ENCODE peak calls at places on chromosomes 3 and 15, in nine cellular contexts. B, I, G, T, N, K, Q, D and F are unnamed samples.

GRCh38 chr3:15903776-15904720 is 106.3 kb upstream of the ANKRD28 start:
- DNase-seq in B (no peak), I (no peak), G (no peak), T (no peak), N (no peak), K (no peak), Q (no peak), D (no peak), F (no peak)

GRCh38 chr3:52193059-52193458 is 4.9 kb upstream of the ALAS1 start:
- DNase-seq in B (no peak), I (no peak), G (no peak), T (no peak), N (peak; percentile 29), K (no peak), Q (no peak), D (no peak), F (peak; percentile 83)

GRCh38 chr15:78740904-78741274 is 70.4 kb downstream of the ADAMTS7 start:
- DNase-seq in B (no peak), I (no peak), G (no peak), T (no peak), N (no peak), K (no peak), Q (no peak), D (no peak), F (no peak)

GRCh38 chr3:36486009-36486408 is 105.7 kb downstream of the STAC start:
- DNase-seq in B (no peak), I (no peak), G (no peak), T (no peak), N (no peak), K (no peak), Q (no peak), D (no peak), F (no peak)

GRCh38 chr15:52642386-52643361 is 36.5 kb downstream of the ATOSA start:
- DNase-seq in B (no peak), I (no peak), G (peak; percentile 92), T (no peak), N (peak; percentile 81), K (no peak), Q (no peak), D (no peak), F (peak; percentile 72)

GRCh38 chr3:139928708-139929505 is 6.1 kb upstream of the CLSTN2 start:
- DNase-seq in B (no peak), I (no peak), G (peak; percentile 64), T (no peak), N (no peak), K (no peak), Q (no peak), D (no peak), F (peak; percentile 71)

GRCh38 chr3:146250449-146251382 is at the start of gene PLSCR4:
- DNase-seq in B (peak; percentile 16), I (peak; percentile 47), G (peak; percentile 62), T (peak; percentile 25), N (no peak), K (peak; percentile 55), Q (no peak), D (no peak), F (peak; percentile 83)

GRCh38 chr3:172034786-172035685 is 4.3 kb upstream of the FNDC3B start:
- DNase-seq in B (no peak), I (peak; percentile 77), G (no peak), T (peak; percentile 38), N (no peak), K (peak; percentile 8), Q (no peak), D (no peak), F (peak; percentile 56)

GRCh38 chr15:57541805-57542504 is 49.7 kb upstream of the MYZAP start:
- DNase-seq in B (peak; percentile 46), I (peak; percentile 67), G (peak; percentile 37), T (peak; percentile 30), N (peak; percentile 30), K (peak; percentile 27), Q (no peak), D (no peak), F (peak; percentile 65)

GRCh38 chr15:57440799-57441198 is 64.5 kb downstream of the CGNL1 start:
- DNase-seq in B (no peak), I (no peak), G (peak; percentile 98), T (peak; percentile 35), N (peak; percentile 29), K (no peak), Q (no peak), D (no peak), F (peak; percentile 88)

GRCh38 chr3:148372476-148372875 is 325.2 kb upstream of the AGTR1 start:
- DNase-seq in B (no peak), I (no peak), G (peak; percentile 1), T (no peak), N (no peak), K (no peak), Q (no peak), D (no peak), F (no peak)

GRCh38 chr3:123805504-123805903 is 78.6 kb downstream of the MYLK start:
- DNase-seq in B (no peak), I (no peak), G (no peak), T (no peak), N (no peak), K (no peak), Q (no peak), D (no peak), F (no peak)

GRCh38 chr15:60788514-60789091 is 309.7 kb upstream of the ICE2 start:
- DNase-seq in B (no peak), I (no peak), G (no peak), T (no peak), N (no peak), K (no peak), Q (no peak), D (no peak), F (no peak)

GRCh38 chr15:97968380-97968779 is 7.9 kb downstream of the ARRDC4 start:
- DNase-seq in B (no peak), I (no peak), G (peak; percentile 93), T (no peak), N (peak; percentile 91), K (no peak), Q (no peak), D (no peak), F (peak; percentile 63)

GRCh38 chr15:58528197-58528870 is 96.5 kb downstream of the LIPC start:
- DNase-seq in B (no peak), I (peak; percentile 13), G (peak; percentile 77), T (no peak), N (no peak), K (no peak), Q (no peak), D (no peak), F (no peak)

GRCh38 chr3:172904817-172905479 is 154.4 kb downstream of the ECT2 start:
- DNase-seq in B (no peak), I (peak; percentile 27), G (peak; percentile 74), T (no peak), N (no peak), K (no peak), Q (no peak), D (no peak), F (peak; percentile 56)

GRCh38 chr3:53823956-53824320 is 22.3 kb downstream of the CHDH start:
- DNase-seq in B (no peak), I (no peak), G (no peak), T (no peak), N (no peak), K (no peak), Q (no peak), D (no peak), F (no peak)

GRCh38 chr3:29512620-29513019 is 231.7 kb downstream of the RBMS3 start:
- DNase-seq in B (no peak), I (no peak), G (no peak), T (no peak), N (no peak), K (no peak), Q (no peak), D (no peak), F (no peak)

GRCh38 chr3:132210476-132211346 is 106.5 kb upstream of the ACP3 start:
- DNase-seq in B (no peak), I (peak; percentile 63), G (no peak), T (no peak), N (no peak), K (peak; percentile 42), Q (no peak), D (no peak), F (peak; percentile 18)

GRCh38 chr3:4493931-4494806 is 1.0 kb downstream of the ITPR1 start:
- DNase-seq in B (no peak), I (peak; percentile 48), G (peak; percentile 18), T (no peak), N (no peak), K (no peak), Q (no peak), D (peak; percentile 26), F (peak; percentile 26)

GRCh38 chr3:105130911-105131310 is 235.8 kb upstream of the ALCAM start:
- DNase-seq in B (no peak), I (no peak), G (no peak), T (no peak), N (no peak), K (no peak), Q (no peak), D (no peak), F (no peak)

GRCh38 chr3:56851966-56852884 is 50.5 kb upstream of the ARHGEF3 start:
- DNase-seq in B (no peak), I (no peak), G (peak; percentile 79), T (no peak), N (no peak), K (no peak), Q (no peak), D (no peak), F (peak; percentile 54)